ENCODE peak calls at places on chromosomes 2 and 18, in ten cellular contexts. S, N, L, M, H, J, Z, Q, A and R are unnamed samples.

GRCh38 chr18:79485788-79486355 is 90.1 kb downstream of the NFATC1 start:
- DNase-seq in S (no peak), N (no peak), L (peak; percentile 90), M (peak; percentile 86), H (peak; percentile 8), J (no peak), Z (no peak), Q (peak; percentile 1), A (peak; percentile 80), R (peak; percentile 62)

GRCh38 chr2:13193900-13194299 is 477.2 kb downstream of the TRIB2 start:
- DNase-seq in S (peak; percentile 24), N (peak; percentile 40), L (peak; percentile 59), M (no peak), H (no peak), J (no peak), Z (peak; percentile 9), Q (no peak), A (peak; percentile 33), R (no peak)

GRCh38 chr2:46451131-46451711 is 28.1 kb upstream of the TMEM247 start:
- DNase-seq in S (no peak), N (peak; percentile 69), L (peak; percentile 70), M (no peak), H (no peak), J (peak; percentile 51), Z (no peak), Q (no peak), A (no peak), R (no peak)

GRCh38 chr2:138877421-138877820 is 97.2 kb upstream of the NXPH2 start:
- DNase-seq in S (no peak), N (peak; percentile 13), L (no peak), M (no peak), H (no peak), J (no peak), Z (no peak), Q (no peak), A (no peak), R (no peak)

GRCh38 chr2:147173186-147173575 is 671.6 kb upstream of the ACVR2A start:
- DNase-seq in S (no peak), N (peak; percentile 65), L (peak; percentile 10), M (no peak), H (no peak), J (no peak), Z (no peak), Q (no peak), A (no peak), R (no peak)

GRCh38 chr2:20634430-20635095 is 16.3 kb downstream of the HS1BP3 start:
- DNase-seq in S (no peak), N (peak; percentile 75), L (peak; percentile 82), M (no peak), H (no peak), J (no peak), Z (no peak), Q (peak; percentile 66), A (no peak), R (peak; percentile 85)

GRCh38 chr2:55415300-55415699 is 4.4 kb downstream of the CCDC88A start:
- DNase-seq in S (no peak), N (no peak), L (no peak), M (no peak), H (no peak), J (no peak), Z (no peak), Q (no peak), A (no peak), R (no peak)

GRCh38 chr2:223604231-223604630 is 2.1 kb upstream of the SCG2 start:
- DNase-seq in S (no peak), N (no peak), L (no peak), M (no peak), H (no peak), J (no peak), Z (no peak), Q (no peak), A (no peak), R (no peak)

GRCh38 chr2:231326404-231326803 is 69.1 kb upstream of the B3GNT7 start:
- DNase-seq in S (no peak), N (no peak), L (no peak), M (no peak), H (no peak), J (no peak), Z (no peak), Q (no peak), A (no peak), R (no peak)

GRCh38 chr2:118055512-118056164 is 32.6 kb upstream of the INSIG2 start:
- DNase-seq in S (no peak), N (no peak), L (no peak), M (no peak), H (no peak), J (no peak), Z (peak; percentile 17), Q (no peak), A (no peak), R (no peak)

GRCh38 chr2:26325851-26326250 is 20.1 kb upstream of the SELENOI start:
- DNase-seq in S (no peak), N (peak; percentile 52), L (peak; percentile 66), M (no peak), H (no peak), J (no peak), Z (no peak), Q (no peak), A (no peak), R (no peak)
- TF ChIP-seq CTCF in S (no peak), N (no peak), L (no peak), M (no peak), H (no peak), J (no peak), Z (no peak), Q (no peak), A (no peak), R (no peak)

GRCh38 chr2:71186973-71187372 is 39.9 kb downstream of the PAIP2B start:
- DNase-seq in S (no peak), N (no peak), L (no peak), M (no peak), H (no peak), J (no peak), Z (no peak), Q (no peak), A (no peak), R (no peak)

GRCh38 chr2:71187589-71187988 is 39.3 kb downstream of the PAIP2B start:
- DNase-seq in S (no peak), N (no peak), L (no peak), M (no peak), H (no peak), J (no peak), Z (no peak), Q (no peak), A (no peak), R (no peak)

DNA sequence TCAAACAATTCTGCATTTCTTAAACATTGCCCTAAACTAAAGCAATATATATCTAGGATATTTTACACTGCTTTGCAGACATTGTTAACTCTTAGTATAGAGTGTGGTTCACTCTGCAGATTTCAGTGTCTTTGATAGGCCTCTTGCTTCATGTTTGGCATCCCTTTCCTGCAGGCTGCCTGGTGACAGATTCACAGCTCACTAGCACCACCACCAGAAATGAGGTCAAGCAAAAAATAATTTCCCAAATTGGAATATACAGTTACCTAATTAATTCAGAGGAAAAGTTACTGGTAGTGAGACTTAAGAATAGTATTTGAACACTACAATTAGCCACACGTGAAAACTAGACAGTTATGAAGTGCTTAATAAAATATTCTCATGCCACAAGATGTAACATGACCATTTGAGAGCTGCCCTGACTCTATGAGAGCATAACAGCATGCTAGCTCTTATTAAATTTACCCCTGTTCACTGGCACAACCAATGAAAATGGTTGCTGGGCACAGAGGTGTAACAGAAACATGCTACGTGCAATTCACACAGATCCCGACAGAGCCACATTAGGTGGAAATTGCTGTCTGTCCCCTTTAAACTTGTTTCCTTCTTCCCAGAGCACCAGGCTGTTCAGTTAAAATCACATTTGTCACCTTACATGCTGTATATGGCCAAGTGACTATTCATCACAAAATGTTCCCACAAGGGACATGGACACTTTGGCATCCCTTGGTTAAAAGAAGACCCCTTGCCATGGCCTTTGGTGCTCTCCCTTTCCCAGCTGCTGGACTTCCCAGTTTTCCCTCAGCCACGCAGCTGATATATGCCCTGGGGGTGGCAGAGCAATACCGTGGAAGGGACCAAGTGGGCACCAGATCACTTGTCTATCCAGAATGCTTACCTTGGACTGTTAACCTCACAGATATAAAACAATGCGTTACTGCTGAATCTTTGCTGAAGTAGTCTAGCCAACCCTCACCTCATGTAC is 35.7 kb downstream of the PAIP2B start:
- DNase-seq in S (peak; percentile 18), N (peak; percentile 35), L (peak; percentile 37), M (no peak), H (no peak), J (no peak), Z (no peak), Q (no peak), A (no peak), R (no peak)
- TF ChIP-seq CTCF in S (peak; percentile 51), N (peak; percentile 45), L (peak; percentile 28), M (peak; percentile 39), H (no peak), J (no peak), Z (no peak), Q (no peak), A (peak; percentile 27), R (peak; percentile 66)

GRCh38 chr2:166180951-166181812 is 53.4 kb upstream of the SCN1A start:
- DNase-seq in S (peak; percentile 67), N (peak; percentile 61), L (peak; percentile 66), M (no peak), H (peak; percentile 40), J (no peak), Z (peak; percentile 55), Q (peak; percentile 71), A (peak; percentile 29), R (peak; percentile 48)
- TF ChIP-seq CTCF in S (peak; percentile 63), N (peak; percentile 65), L (peak; percentile 66), M (peak; percentile 66), H (peak; percentile 41), J (no peak), Z (peak; percentile 60), Q (no peak), A (peak; percentile 64), R (peak; percentile 81)

GRCh38 chr2:38353402-38353801 is 23.7 kb downstream of the ATL2 start:
- DNase-seq in S (no peak), N (no peak), L (no peak), M (no peak), H (no peak), J (no peak), Z (no peak), Q (no peak), A (no peak), R (no peak)
- TF ChIP-seq CTCF in S (no peak), N (no peak), L (no peak), M (no peak), H (no peak), J (no peak), Z (no peak), Q (no peak), A (no peak), R (no peak)